ENCODE peak calls at places on chromosomes 13 and 19, in four cellular contexts. M, P, I and K are unnamed samples.

GRCh38 chr19:43662487-43662886 is 7.5 kb downstream of the PLAUR start:
- DNase-seq in M (no peak), P (no peak), I (no peak), K (no peak)

GRCh38 chr19:14177496-14178074 is 28.4 kb downstream of the ADGRL1 start:
- DNase-seq in M (no peak), P (no peak), I (no peak), K (no peak)

GRCh38 chr13:44715287-44716224 is 139.4 kb upstream of the TSC22D1 start:
- DNase-seq in M (no peak), P (no peak), I (no peak), K (no peak)

GRCh38 chr13:97659602-97660001 is 225.6 kb downstream of the RAP2A start:
- DNase-seq in M (no peak), P (no peak), I (no peak), K (peak)

GRCh38 chr19:38647966-38648788 is 728 bp downstream of the ACTN4 start:
- DNase-seq in M (no peak), P (no peak), I (peak), K (no peak)

GRCh38 chr19:5775668-5776309 is 8.8 kb downstream of the PRR22 start:
- DNase-seq in M (peak), P (no peak), I (no peak), K (no peak)

GRCh38 chr13:48585456-48585840 is 52.6 kb upstream of the RCBTB2 start:
- DNase-seq in M (peak), P (no peak), I (peak), K (no peak)

GRCh38 chr13:51856027-51856736 is 5.6 kb upstream of the CCDC70 start:
- DNase-seq in M (no peak), P (no peak), I (peak), K (no peak)

GRCh38 chr13:41954226-41954625 is 6.7 kb downstream of the VWA8 start:
- DNase-seq in M (no peak), P (no peak), I (no peak), K (no peak)

GRCh38 chr19:19059018-19059836 is 4.6 kb upstream of the SLC25A42 start:
- DNase-seq in M (no peak), P (no peak), I (no peak), K (no peak)

GRCh38 chr19:19057317-19057716 is 6.5 kb upstream of the SLC25A42 start:
- DNase-seq in M (no peak), P (no peak), I (no peak), K (no peak)

GRCh38 chr19:19055701-19056100 is 8.1 kb upstream of the SLC25A42 start:
- DNase-seq in M (no peak), P (no peak), I (no peak), K (no peak)

GRCh38 chr19:19056636-19057275 is 7.0 kb upstream of the SLC25A42 start:
- DNase-seq in M (no peak), P (no peak), I (no peak), K (no peak)

DNA sequence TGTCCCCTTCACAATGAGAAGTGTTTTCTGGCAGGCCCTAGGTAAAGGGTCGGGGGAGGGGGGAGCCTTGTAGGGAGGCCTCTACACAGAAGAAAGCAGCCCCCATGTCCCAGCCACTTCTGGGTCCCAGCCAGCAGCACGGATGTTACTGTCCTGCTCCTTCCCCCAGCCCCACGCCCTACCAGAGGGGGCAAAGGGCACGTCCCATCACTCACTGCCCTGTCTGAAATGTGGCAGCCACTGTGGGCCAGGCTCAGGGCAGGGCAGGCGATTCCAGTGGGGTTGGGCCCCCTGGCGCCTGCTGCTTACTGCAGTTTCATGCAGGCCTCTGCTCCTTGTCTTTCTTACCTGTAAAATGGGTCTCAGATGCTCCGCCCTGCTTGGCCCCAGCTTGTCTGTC is 6.1 kb upstream of the SLC25A42 start:
- DNase-seq in M (no peak), P (no peak), I (no peak), K (no peak)
- H3K4me3 ChIP-seq in M (no peak), P (no peak), I (no peak), K (no peak)

GRCh38 chr19:42283248-42284065 is 14.4 kb downstream of the CIC start:
- DNase-seq in M (peak), P (peak), I (peak), K (no peak)
- TF ChIP-seq CTCF in M (no peak), P (peak), I (no peak), K (no peak)

DNA sequence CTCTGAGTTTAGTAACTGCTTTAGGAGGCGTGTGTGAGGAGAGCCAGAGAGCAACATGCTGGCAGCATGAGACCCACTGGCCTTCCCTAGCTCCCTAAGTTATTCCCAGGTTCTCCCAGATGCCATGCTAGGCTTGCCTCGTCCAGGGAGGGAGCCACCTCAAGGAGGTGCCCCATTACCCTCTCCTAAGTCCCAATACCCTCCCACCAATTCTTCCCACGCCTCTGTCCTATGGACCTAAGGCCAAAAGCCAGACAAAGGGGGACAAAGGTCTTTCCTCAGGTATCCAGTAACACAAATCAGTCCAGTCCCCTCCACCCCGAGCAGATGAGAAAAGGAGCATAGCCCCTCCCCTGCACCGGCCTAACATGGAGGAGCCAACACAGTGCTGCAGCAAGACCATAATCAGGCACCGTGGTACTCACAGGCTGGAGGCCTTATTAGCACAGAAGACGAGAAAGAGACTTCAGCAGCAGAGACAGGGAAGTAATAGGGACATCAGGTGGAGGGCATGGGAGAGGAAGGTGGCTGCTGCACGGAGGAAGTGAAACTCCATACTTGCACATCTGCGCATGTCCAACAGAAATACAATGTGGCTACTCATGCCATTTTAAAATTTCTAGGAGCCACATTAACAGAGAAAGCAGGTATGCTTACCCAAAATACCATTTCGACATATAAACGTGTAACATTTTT is 46.3 kb downstream of the BRD4 start:
- DNase-seq in M (no peak), P (no peak), I (no peak), K (no peak)
- H3K4me3 ChIP-seq in M (no peak), P (no peak), I (no peak), K (no peak)

GRCh38 chr13:109500146-109500773 is 286.1 kb downstream of the IRS2 start:
- DNase-seq in M (no peak), P (no peak), I (no peak), K (no peak)
- TF ChIP-seq CTCF in M (no peak), P (no peak), I (no peak), K (no peak)

DNA sequence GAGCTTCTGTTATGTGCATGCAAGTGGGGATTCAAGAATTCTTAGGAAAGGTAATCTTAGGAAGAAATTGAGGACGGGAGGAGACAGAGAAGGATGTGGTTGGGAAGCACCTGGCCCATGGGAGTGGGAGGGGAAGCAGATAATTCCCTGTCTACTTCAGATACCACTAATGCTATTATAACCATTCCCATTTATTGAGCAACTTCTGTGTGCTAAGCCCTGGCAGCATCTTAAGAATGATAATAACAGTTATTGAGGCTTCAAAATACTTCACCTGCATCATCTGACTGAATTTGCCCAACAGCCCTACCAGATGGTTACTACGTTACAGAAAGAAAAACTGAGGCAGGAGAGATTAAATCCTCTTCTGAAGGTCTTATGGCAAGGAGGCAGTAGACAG is 1.4 kb downstream of the EPS8L1 start:
- DNase-seq in M (no peak), P (no peak), I (no peak), K (no peak)
- H3K4me3 ChIP-seq in M (no peak), P (no peak), I (no peak), K (no peak)